ENCODE peak calls at places on chromosome 2, in eight cellular contexts. Z, N, W, H, B, F, O and A are unnamed samples.

GRCh38 chr2:190121971-190122370 is 59.4 kb upstream of the MSTN start:
- DNase-seq in Z (no peak), N (no peak), W (no peak), H (no peak), B (peak; percentile 15), F (peak; percentile 40), O (no peak), A (no peak)

GRCh38 chr2:220104871-220105351 is 477.5 kb downstream of the SLC4A3 start:
- DNase-seq in Z (no peak), N (peak; percentile 14), W (no peak), H (no peak), B (no peak), F (no peak), O (no peak), A (no peak)

GRCh38 chr2:34849827-34850226 is 1250.7 kb upstream of the FAM98A start:
- DNase-seq in Z (no peak), N (no peak), W (no peak), H (no peak), B (no peak), F (no peak), O (no peak), A (no peak)

GRCh38 chr2:231393149-231394131 is 2.1 kb upstream of the B3GNT7 start:
- DNase-seq in Z (no peak), N (peak; percentile 83), W (no peak), H (no peak), B (peak; percentile 85), F (no peak), O (no peak), A (peak; percentile 81)

GRCh38 chr2:1900736-1901135 is 156.4 kb upstream of the PXDN start:
- DNase-seq in Z (no peak), N (no peak), W (no peak), H (no peak), B (no peak), F (no peak), O (no peak), A (peak; percentile 85)

GRCh38 chr2:6656633-6657032 is 209.1 kb downstream of the CMPK2 start:
- DNase-seq in Z (no peak), N (no peak), W (no peak), H (no peak), B (no peak), F (no peak), O (no peak), A (no peak)

GRCh38 chr2:223865124-223865523 is 27.7 kb upstream of the AP1S3 start:
- DNase-seq in Z (no peak), N (no peak), W (no peak), H (no peak), B (no peak), F (no peak), O (no peak), A (no peak)

GRCh38 chr2:17543848-17544645 is 3.6 kb downstream of the VSNL1 start:
- DNase-seq in Z (no peak), N (no peak), W (no peak), H (no peak), B (no peak), F (no peak), O (no peak), A (peak; percentile 42)

GRCh38 chr2:142603761-142604160 is 273.7 kb upstream of the KYNU start:
- DNase-seq in Z (no peak), N (no peak), W (no peak), H (no peak), B (no peak), F (peak; percentile 20), O (no peak), A (no peak)

GRCh38 chr2:67259581-67260347 is 137.4 kb upstream of the ETAA1 start:
- DNase-seq in Z (no peak), N (no peak), W (no peak), H (no peak), B (no peak), F (peak; percentile 82), O (no peak), A (no peak)

GRCh38 chr2:176418768-176419167 is 149.5 kb downstream of the MTX2 start:
- DNase-seq in Z (no peak), N (no peak), W (no peak), H (no peak), B (no peak), F (no peak), O (no peak), A (no peak)

GRCh38 chr2:227511239-227511930 is 39.4 kb downstream of the AGFG1 start:
- DNase-seq in Z (no peak), N (no peak), W (no peak), H (no peak), B (no peak), F (no peak), O (no peak), A (no peak)

GRCh38 chr2:41502752-41503151 is 545.1 kb upstream of the PKDCC start:
- DNase-seq in Z (no peak), N (no peak), W (no peak), H (no peak), B (no peak), F (no peak), O (no peak), A (no peak)

GRCh38 chr2:47177042-47177565 is 22.0 kb upstream of the STPG4 start:
- DNase-seq in Z (no peak), N (no peak), W (no peak), H (no peak), B (peak; percentile 31), F (no peak), O (no peak), A (no peak)